ENCODE peak calls at places on chromosome 1, in nine cellular contexts. Z is activated gamma-delta T cell treated with Interleukin-2 at 50 U/mL for 16 hours, H is NCI-H526, M is astrocyte of the spinal cord, V is ELR, O is NCI-H1694, Y is HFFc6, J is T-cell, X is A172. F is an unnamed sample.

GRCh38 chr1:86846166-86846647 is 67.7 kb downstream of the SELENOF start:
- DNase-seq in Z (no peak), H (no peak), M (peak; percentile 83), V (peak; percentile 75), O (no peak), Y (peak; percentile 72), J (no peak), X (peak; percentile 38), F (no peak)

GRCh38 chr1:21069549-21069948 is 107.1 kb downstream of the EIF4G3 start:
- DNase-seq in Z (no peak), H (no peak), M (peak; percentile 66), V (peak; percentile 70), O (no peak), Y (peak; percentile 61), J (no peak), X (no peak), F (no peak)

GRCh38 chr1:155913969-155914757 is 3.0 kb upstream of the RIT1 start:
- DNase-seq in Z (no peak), H (no peak), M (peak; percentile 26), V (peak; percentile 55), O (no peak), Y (peak; percentile 71), J (no peak), X (no peak), F (no peak)

GRCh38 chr1:242468749-242469148 is 55.7 kb downstream of the PLD5 start:
- DNase-seq in Z (no peak), H (no peak), M (peak; percentile 11), V (no peak), O (no peak), Y (no peak), J (no peak), X (no peak), F (no peak)

GRCh38 chr1:63621698-63622097 is 28.5 kb downstream of the PGM1 start:
- DNase-seq in Z (no peak), H (no peak), M (peak; percentile 13), V (no peak), O (no peak), Y (no peak), J (no peak), X (no peak), F (peak; percentile 86)

GRCh38 chr1:223207293-223208066 is 64.4 kb upstream of the TLR5 start:
- DNase-seq in Z (no peak), H (no peak), M (peak; percentile 66), V (no peak), O (no peak), Y (no peak), J (no peak), X (peak; percentile 54), F (no peak)

GRCh38 chr1:34460193-34460592 is 283.5 kb downstream of the C1orf94 start:
- DNase-seq in Z (peak; percentile 19), H (peak; percentile 69), M (no peak), V (peak; percentile 13), O (no peak), Y (no peak), J (no peak), X (peak; percentile 8), F (peak; percentile 3)

GRCh38 chr1:153774780-153775431 is at the start of gene SLC27A3:
- DNase-seq in Z (no peak), H (peak; percentile 94), M (peak; percentile 43), V (peak; percentile 48), O (peak; percentile 88), Y (no peak), J (no peak), X (no peak), F (no peak)

GRCh38 chr1:244802041-244802440 is 33.4 kb upstream of the COX20 start:
- DNase-seq in Z (no peak), H (no peak), M (no peak), V (no peak), O (no peak), Y (no peak), J (no peak), X (no peak), F (no peak)

GRCh38 chr1:227559926-227560325 is 3.4 kb upstream of the ZNF678 start:
- DNase-seq in Z (no peak), H (no peak), M (no peak), V (no peak), O (no peak), Y (no peak), J (no peak), X (no peak), F (no peak)

GRCh38 chr1:74368335-74368734 is 133.1 kb downstream of the TNNI3K start:
- DNase-seq in Z (no peak), H (no peak), M (no peak), V (peak; percentile 46), O (no peak), Y (no peak), J (no peak), X (no peak), F (no peak)

GRCh38 chr1:54384921-54385726 is 21.1 kb downstream of the SSBP3 start:
- DNase-seq in Z (no peak), H (no peak), M (no peak), V (no peak), O (no peak), Y (peak; percentile 46), J (no peak), X (no peak), F (no peak)

GRCh38 chr1:194117582-194117981 is 931.2 kb upstream of the B3GALT2 start:
- DNase-seq in Z (no peak), H (peak; percentile 3), M (no peak), V (no peak), O (no peak), Y (no peak), J (no peak), X (no peak), F (no peak)

GRCh38 chr1:30413606-30414005 is 309.8 kb downstream of the MATN1 start:
- DNase-seq in Z (no peak), H (no peak), M (no peak), V (no peak), O (no peak), Y (no peak), J (no peak), X (no peak), F (no peak)

GRCh38 chr1:39845569-39846566 is 37.4 kb downstream of the TRIT1 start:
- DNase-seq in Z (peak; percentile 65), H (peak; percentile 95), M (peak; percentile 84), V (peak; percentile 27), O (peak; percentile 100), Y (peak; percentile 34), J (peak; percentile 88), X (peak; percentile 84), F (peak; percentile 91)

GRCh38 chr1:240683576-240683975 is 71.6 kb upstream of the GREM2 start:
- DNase-seq in Z (no peak), H (no peak), M (no peak), V (no peak), O (no peak), Y (no peak), J (no peak), X (no peak), F (no peak)

GRCh38 chr1:8095584-8095983 is 69.5 kb upstream of the ERRFI1 start:
- DNase-seq in Z (no peak), H (no peak), M (no peak), V (peak; percentile 35), O (no peak), Y (no peak), J (no peak), X (peak; percentile 24), F (no peak)

F was measured in NCI-H446 treated with DMSO at 0.1 percent for 48 hours.